ENCODE peak calls at places on chromosomes 16 and 17, in ten cellular contexts. K is CD4-positive, alpha-beta memory T cell; C is A549; F is breast epithelium; H is PC-3; Y is CD8-positive, alpha-beta T cell; N is pancreas; J is hepatocyte; P is ovary; Z is heart right ventricle. S is an unnamed sample.
A peak's percentile ranks its signal among the peaks of the same experiment; 100 is the strongest.

GRCh38 chr16:12551530-12551929 is 252.2 kb downstream of the CPPED1 start:
- DNase-seq in K (no peak), C (no peak), F (no peak), H (no peak), Y (no peak), N (no peak), J (no peak), P (no peak), Z (no peak), S (no peak)

GRCh38 chr16:8763899-8764298 is 33.5 kb downstream of the TMEM186 start:
- DNase-seq in K (no peak), C (no peak), F (no peak), H (no peak), Y (no peak), N (no peak), J (no peak), P (no peak), Z (no peak), S (no peak)

GRCh38 chr16:46687486-46687885 is 1.5 kb downstream of the VPS35 start:
- DNase-seq in K (no peak), C (no peak), F (no peak), H (peak; percentile 8), Y (no peak), N (no peak), J (peak; percentile 6), P (no peak), Z (no peak), S (no peak)

GRCh38 chr16:83561876-83562275 is 245.9 kb upstream of the HSBP1 start:
- DNase-seq in K (no peak), C (no peak), F (no peak), H (peak; percentile 10), Y (no peak), N (no peak), J (peak; percentile 25), P (no peak), Z (no peak), S (no peak)

GRCh38 chr17:29209073-29209472 is 28.9 kb upstream of the MYO18A start:
- DNase-seq in K (no peak), C (no peak), F (no peak), H (no peak), Y (no peak), N (no peak), J (no peak), P (no peak), Z (no peak), S (no peak)

GRCh38 chr17:31489295-31490018 is 98.0 kb downstream of the RAB11FIP4 start:
- DNase-seq in K (no peak), C (no peak), F (no peak), H (peak; percentile 6), Y (peak; percentile 58), N (peak; percentile 94), J (peak; percentile 89), P (no peak), Z (no peak), S (no peak)

GRCh38 chr17:38419508-38419981 is 8.7 kb upstream of the ARHGAP23 start:
- DNase-seq in K (no peak), C (no peak), F (no peak), H (no peak), Y (no peak), N (no peak), J (no peak), P (no peak), Z (no peak), S (no peak)

GRCh38 chr16:48487287-48487686 is 102.1 kb upstream of the SIAH1 start:
- DNase-seq in K (no peak), C (no peak), F (no peak), H (peak; percentile 18), Y (no peak), N (no peak), J (no peak), P (no peak), Z (no peak), S (no peak)

GRCh38 chr16:73457851-73458250 is 409.9 kb upstream of the ZFHX3 start:
- DNase-seq in K (no peak), C (no peak), F (no peak), H (no peak), Y (no peak), N (no peak), J (no peak), P (no peak), Z (no peak), S (no peak)

GRCh38 chr16:56388209-56388608 is 37.1 kb downstream of the AMFR start:
- DNase-seq in K (no peak), C (no peak), F (no peak), H (no peak), Y (no peak), N (no peak), J (no peak), P (no peak), Z (no peak), S (no peak)

GRCh38 chr16:56384074-56384721 is 41.1 kb downstream of the AMFR start:
- DNase-seq in K (no peak), C (no peak), F (no peak), H (no peak), Y (no peak), N (no peak), J (no peak), P (no peak), Z (no peak), S (no peak)

DNA sequence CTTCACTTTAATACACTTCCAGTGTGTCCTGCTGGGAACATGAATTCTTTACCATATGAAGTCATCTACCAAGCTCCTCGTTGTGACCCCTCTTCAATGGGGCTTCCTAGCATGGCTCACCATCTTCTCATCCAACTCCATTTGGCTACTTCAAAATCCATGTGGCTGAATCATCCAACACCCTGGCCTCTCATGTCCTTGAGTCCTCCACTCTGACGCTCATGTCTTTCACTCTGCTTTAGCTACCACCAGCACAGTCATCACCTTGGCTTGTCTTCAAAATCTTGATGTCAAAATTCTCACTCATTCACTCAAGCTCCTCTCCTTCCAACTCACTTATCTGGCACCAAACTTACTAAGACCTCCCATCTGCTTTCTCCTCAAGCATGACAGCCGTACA is 35.8 kb downstream of the AMFR start:
- DNase-seq in K (no peak), C (peak; percentile 29), F (no peak), H (peak; percentile 46), Y (no peak), N (no peak), J (no peak), P (no peak), Z (no peak), S (no peak)
- H3K4me1 ChIP-seq in K (no peaks in the 10 kb centered on the region), C (peaks cover 13% of the 10 kb centered on the region), F (no peaks in the 10 kb centered on the region), H (no peaks in the 10 kb centered on the region), Y (no peaks in the 10 kb centered on the region), N (no peaks in the 10 kb centered on the region), J (no peaks in the 10 kb centered on the region), P (no peaks in the 10 kb centered on the region), Z (no peaks in the 10 kb centered on the region), S (no peaks in the 10 kb centered on the region)

GRCh38 chr17:42114118-42114517 is 1.6 kb upstream of the DHX58 start:
- DNase-seq in K (no peak), C (no peak), F (no peak), H (no peak), Y (no peak), N (no peak), J (no peak), P (no peak), Z (no peak), S (no peak)

GRCh38 chr17:42111901-42112551 is 488 bp downstream of the DHX58 start:
- DNase-seq in K (no peak), C (no peak), F (peak; percentile 35), H (no peak), Y (no peak), N (no peak), J (no peak), P (peak; percentile 51), Z (no peak), S (no peak)

GRCh38 chr17:42112552-42113176 is at the start of gene DHX58:
- DNase-seq in K (peak; percentile 84), C (peak; percentile 54), F (peak; percentile 73), H (no peak), Y (peak; percentile 82), N (peak; percentile 76), J (peak; percentile 71), P (peak; percentile 78), Z (peak; percentile 56), S (peak; percentile 39)

GRCh38 chr17:42111265-42111636 is 1.3 kb downstream of the DHX58 start:
- DNase-seq in K (no peak), C (no peak), F (no peak), H (no peak), Y (no peak), N (no peak), J (no peak), P (no peak), Z (no peak), S (no peak)

GRCh38 chr17:42113293-42114069 is 967 bp upstream of the DHX58 start:
- DNase-seq in K (no peak), C (no peak), F (no peak), H (no peak), Y (no peak), N (no peak), J (no peak), P (no peak), Z (no peak), S (no peak)
- H3K4me1 ChIP-seq in K (peaks cover 31% of the 10 kb centered on the region), C (peaks cover 6% of the 10 kb centered on the region), F (peaks cover 6% of the 10 kb centered on the region), H (no peaks in the 10 kb centered on the region), Y (peaks cover 24% of the 10 kb centered on the region), N (peaks cover 6% of the 10 kb centered on the region), J (no peaks in the 10 kb centered on the region), P (peaks cover 10% of the 10 kb centered on the region), Z (peaks cover 14% of the 10 kb centered on the region), S (peaks cover 4% of the 10 kb centered on the region)

DNA sequence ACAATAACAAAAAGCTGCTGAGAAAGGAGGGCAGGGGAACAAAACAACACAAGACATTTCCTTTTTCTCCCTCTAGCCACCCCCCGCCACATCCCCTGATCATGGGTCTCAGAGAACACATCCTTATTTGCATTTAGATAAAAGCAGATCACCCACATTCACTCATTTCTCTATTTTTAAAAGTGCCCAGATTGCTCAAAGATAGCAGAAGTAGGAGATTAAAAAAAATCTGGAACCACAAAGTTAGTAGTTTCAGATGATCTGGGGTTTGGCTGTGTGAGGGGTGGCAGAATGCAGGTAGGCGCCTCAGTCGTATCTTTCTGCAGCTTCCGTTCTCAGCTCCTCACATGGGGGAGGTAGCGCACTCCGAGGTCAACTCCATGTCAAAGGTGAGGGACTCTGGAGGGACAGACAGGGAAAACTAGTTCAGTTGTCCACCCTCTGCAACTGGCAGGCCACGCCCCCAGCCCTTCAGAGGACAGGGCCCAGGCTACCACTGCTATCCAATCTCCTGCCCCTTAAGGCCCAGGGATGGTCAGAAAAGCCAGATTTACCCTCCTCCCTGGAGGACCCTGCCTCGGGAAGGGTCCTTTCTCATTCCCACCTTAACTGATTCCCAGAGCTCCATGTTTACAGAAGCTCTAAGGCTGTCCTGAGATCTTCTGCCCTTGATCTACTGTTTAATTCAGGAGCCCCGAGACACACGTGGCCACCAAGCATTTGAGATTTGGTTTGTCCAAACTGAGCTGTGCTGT is 27.3 kb downstream of the STAT5A start:
- DNase-seq in K (peak; percentile 54), C (no peak), F (no peak), H (no peak), Y (no peak), N (no peak), J (no peak), P (no peak), Z (no peak), S (no peak)
- H3K4me1 ChIP-seq in K (peaks cover 78% of the 10 kb centered on the region), C (peaks cover 16% of the 10 kb centered on the region), F (peaks cover 11% of the 10 kb centered on the region), H (no peaks in the 10 kb centered on the region), Y (peaks cover 80% of the 10 kb centered on the region), N (no peaks in the 10 kb centered on the region), J (peaks cover 44% of the 10 kb centered on the region), P (peaks cover 7% of the 10 kb centered on the region), Z (peaks cover 39% of the 10 kb centered on the region), S (peaks cover 17% of the 10 kb centered on the region)

DNA sequence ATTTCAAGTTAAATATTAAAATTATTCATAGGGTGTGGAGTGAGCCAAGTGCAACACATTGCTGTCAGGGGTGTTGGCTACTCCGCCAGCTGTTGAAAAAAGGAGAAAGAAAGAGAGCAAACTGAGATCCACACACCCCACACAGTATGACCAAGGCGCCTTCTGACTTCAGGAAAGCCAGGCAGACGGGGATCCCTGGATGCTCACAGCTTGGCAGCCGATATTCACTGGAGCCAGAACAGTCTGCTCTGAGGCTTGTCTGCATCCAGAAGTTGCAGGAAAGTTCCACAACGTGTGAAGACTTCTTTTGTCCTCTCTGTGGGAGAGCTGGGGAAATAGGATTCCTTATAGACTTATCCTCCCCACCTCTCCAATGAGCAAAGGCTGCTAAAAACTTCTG is 9.2 kb downstream of the CHD9NB start:
- DNase-seq in K (no peak), C (no peak), F (no peak), H (no peak), Y (no peak), N (no peak), J (peak; percentile 32), P (peak; percentile 15), Z (no peak), S (no peak)
- H3K4me1 ChIP-seq in K (no peaks in the 10 kb centered on the region), C (peaks cover 24% of the 10 kb centered on the region), F (peaks cover 12% of the 10 kb centered on the region), H (no peaks in the 10 kb centered on the region), Y (no peaks in the 10 kb centered on the region), N (no peaks in the 10 kb centered on the region), J (peaks cover 47% of the 10 kb centered on the region), P (peaks cover 1% of the 10 kb centered on the region), Z (peaks cover 23% of the 10 kb centered on the region), S (peaks cover 18% of the 10 kb centered on the region)

S was measured in ascending aorta.